ENCODE peak calls at places on chromosome 20, in six cellular contexts. One of them, this sample, is unnamed.

GRCh38 chr20:56996533-56996932 is 269.9 kb downstream of the BMP7 start:
- DNase-seq in Daoy: no peak
- DNase-seq in DND-41: no peak
- DNase-seq in C1 segment of cervical spinal cord: no peak
- DNase-seq in pancreas: no peak
- DNase-seq in activated CD4-positive, alpha-beta T cell treated with anti-CD3 and anti-CD28 coated beads, Interleukin-2, amount 10 ng/mL, durations not matched to agents 24 days and 14 days: no peak
- DNase-seq in this sample: no peak

GRCh38 chr20:53921443-53921973 is 148.9 kb downstream of the BCAS1 start:
- DNase-seq in activated CD4-positive, alpha-beta T cell treated with anti-CD3 and anti-CD28 coated beads, Interleukin-2, amount 10 ng/mL, durations not matched to agents 24 days and 14 days: no peak
- DNase-seq in Daoy: no peak
- DNase-seq in DND-41: no peak
- DNase-seq in C1 segment of cervical spinal cord: no peak
- DNase-seq in pancreas: no peak
- DNase-seq in this sample: peak

GRCh38 chr20:48958743-48959142 is 37.2 kb downstream of the ARFGEF2 start:
- DNase-seq in DND-41: no peak
- DNase-seq in C1 segment of cervical spinal cord: no peak
- DNase-seq in Daoy: no peak
- DNase-seq in activated CD4-positive, alpha-beta T cell treated with anti-CD3 and anti-CD28 coated beads, Interleukin-2, amount 10 ng/mL, durations not matched to agents 24 days and 14 days: no peak
- DNase-seq in pancreas: no peak
- DNase-seq in this sample: no peak

GRCh38 chr20:38286586-38287502 is 17.1 kb upstream of the BPI start:
- DNase-seq in DND-41: no peak
- DNase-seq in activated CD4-positive, alpha-beta T cell treated with anti-CD3 and anti-CD28 coated beads, Interleukin-2, amount 10 ng/mL, durations not matched to agents 24 days and 14 days: no peak
- DNase-seq in Daoy: peak
- DNase-seq in C1 segment of cervical spinal cord: peak
- DNase-seq in pancreas: no peak
- DNase-seq in this sample: peak

GRCh38 chr20:17822039-17822438 is 122.3 kb downstream of the BANF2 start:
- DNase-seq in Daoy: no peak
- DNase-seq in pancreas: no peak
- DNase-seq in C1 segment of cervical spinal cord: no peak
- DNase-seq in DND-41: no peak
- DNase-seq in activated CD4-positive, alpha-beta T cell treated with anti-CD3 and anti-CD28 coated beads, Interleukin-2, amount 10 ng/mL, durations not matched to agents 24 days and 14 days: no peak
- DNase-seq in this sample: peak

GRCh38 chr20:22382742-22383141 is 201.6 kb downstream of the FOXA2 start:
- DNase-seq in Daoy: no peak
- DNase-seq in pancreas: no peak
- DNase-seq in activated CD4-positive, alpha-beta T cell treated with anti-CD3 and anti-CD28 coated beads, Interleukin-2, amount 10 ng/mL, durations not matched to agents 24 days and 14 days: peak
- DNase-seq in C1 segment of cervical spinal cord: no peak
- DNase-seq in DND-41: no peak
- DNase-seq in this sample: no peak

GRCh38 chr20:24778585-24779031 is 170.5 kb upstream of the CST7 start:
- DNase-seq in C1 segment of cervical spinal cord: no peak
- DNase-seq in Daoy: no peak
- DNase-seq in activated CD4-positive, alpha-beta T cell treated with anti-CD3 and anti-CD28 coated beads, Interleukin-2, amount 10 ng/mL, durations not matched to agents 24 days and 14 days: no peak
- DNase-seq in DND-41: peak
- DNase-seq in pancreas: peak
- DNase-seq in this sample: peak

GRCh38 chr20:19275630-19276071 is 63.2 kb downstream of the SLC24A3 start:
- DNase-seq in Daoy: no peak
- DNase-seq in pancreas: peak
- DNase-seq in DND-41: no peak
- DNase-seq in activated CD4-positive, alpha-beta T cell treated with anti-CD3 and anti-CD28 coated beads, Interleukin-2, amount 10 ng/mL, durations not matched to agents 24 days and 14 days: no peak
- DNase-seq in C1 segment of cervical spinal cord: peak
- DNase-seq in this sample: no peak

GRCh38 chr20:32440758-32441078 is 82.6 kb downstream of the ASXL1 start:
- DNase-seq in DND-41: no peak
- DNase-seq in pancreas: no peak
- DNase-seq in Daoy: no peak
- DNase-seq in C1 segment of cervical spinal cord: no peak
- DNase-seq in activated CD4-positive, alpha-beta T cell treated with anti-CD3 and anti-CD28 coated beads, Interleukin-2, amount 10 ng/mL, durations not matched to agents 24 days and 14 days: no peak
- DNase-seq in this sample: no peak

GRCh38 chr20:59938696-59939051 is 1.4 kb downstream of the PPP1R3D start:
- DNase-seq in C1 segment of cervical spinal cord: no peak
- DNase-seq in pancreas: peak
- DNase-seq in DND-41: no peak
- DNase-seq in Daoy: peak
- DNase-seq in activated CD4-positive, alpha-beta T cell treated with anti-CD3 and anti-CD28 coated beads, Interleukin-2, amount 10 ng/mL, durations not matched to agents 24 days and 14 days: no peak
- DNase-seq in this sample: no peak

GRCh38 chr20:46311719-46312074 is 3.4 kb upstream of the CDH22 start:
- DNase-seq in pancreas: no peak
- DNase-seq in DND-41: no peak
- DNase-seq in C1 segment of cervical spinal cord: no peak
- DNase-seq in activated CD4-positive, alpha-beta T cell treated with anti-CD3 and anti-CD28 coated beads, Interleukin-2, amount 10 ng/mL, durations not matched to agents 24 days and 14 days: no peak
- DNase-seq in Daoy: no peak
- DNase-seq in this sample: no peak

GRCh38 chr20:37192137-37192854 is 12.9 kb upstream of the MROH8 start:
- DNase-seq in Daoy: peak
- DNase-seq in DND-41: peak
- DNase-seq in activated CD4-positive, alpha-beta T cell treated with anti-CD3 and anti-CD28 coated beads, Interleukin-2, amount 10 ng/mL, durations not matched to agents 24 days and 14 days: peak
- DNase-seq in pancreas: peak
- DNase-seq in C1 segment of cervical spinal cord: peak
- DNase-seq in this sample: peak

GRCh38 chr20:62523473-62524203 is 47.8 kb upstream of the GATA5 start:
- DNase-seq in activated CD4-positive, alpha-beta T cell treated with anti-CD3 and anti-CD28 coated beads, Interleukin-2, amount 10 ng/mL, durations not matched to agents 24 days and 14 days: peak
- DNase-seq in C1 segment of cervical spinal cord: no peak
- DNase-seq in pancreas: no peak
- DNase-seq in Daoy: peak
- DNase-seq in DND-41: peak
- DNase-seq in this sample: peak

GRCh38 chr20:41436679-41437078 is 70.1 kb upstream of the EMILIN3 start:
- DNase-seq in activated CD4-positive, alpha-beta T cell treated with anti-CD3 and anti-CD28 coated beads, Interleukin-2, amount 10 ng/mL, durations not matched to agents 24 days and 14 days: peak
- DNase-seq in pancreas: no peak
- DNase-seq in C1 segment of cervical spinal cord: no peak
- DNase-seq in DND-41: no peak
- DNase-seq in Daoy: no peak
- DNase-seq in this sample: no peak

GRCh38 chr20:25865715-25866656 is 169.3 kb upstream of the ZNF337 start:
- DNase-seq in pancreas: peak
- DNase-seq in activated CD4-positive, alpha-beta T cell treated with anti-CD3 and anti-CD28 coated beads, Interleukin-2, amount 10 ng/mL, durations not matched to agents 24 days and 14 days: peak
- DNase-seq in Daoy: peak
- DNase-seq in C1 segment of cervical spinal cord: peak
- DNase-seq in DND-41: peak
- DNase-seq in this sample: peak

GRCh38 chr20:62754122-62754990 is 41.9 kb upstream of the MRGBP start:
- DNase-seq in C1 segment of cervical spinal cord: no peak
- DNase-seq in pancreas: peak
- DNase-seq in Daoy: no peak
- DNase-seq in DND-41: no peak
- DNase-seq in activated CD4-positive, alpha-beta T cell treated with anti-CD3 and anti-CD28 coated beads, Interleukin-2, amount 10 ng/mL, durations not matched to agents 24 days and 14 days: no peak
- DNase-seq in this sample: no peak

GRCh38 chr20:19621072-19621471 is 137.0 kb upstream of the RIN2 start:
- DNase-seq in activated CD4-positive, alpha-beta T cell treated with anti-CD3 and anti-CD28 coated beads, Interleukin-2, amount 10 ng/mL, durations not matched to agents 24 days and 14 days: no peak
- DNase-seq in C1 segment of cervical spinal cord: no peak
- DNase-seq in Daoy: peak
- DNase-seq in pancreas: no peak
- DNase-seq in DND-41: no peak
- DNase-seq in this sample: no peak

GRCh38 chr20:58810116-58810878 is 40.4 kb downstream of the GNAS-AS1 start:
- DNase-seq in pancreas: no peak
- DNase-seq in C1 segment of cervical spinal cord: no peak
- DNase-seq in activated CD4-positive, alpha-beta T cell treated with anti-CD3 and anti-CD28 coated beads, Interleukin-2, amount 10 ng/mL, durations not matched to agents 24 days and 14 days: no peak
- DNase-seq in DND-41: no peak
- DNase-seq in Daoy: peak
- DNase-seq in this sample: no peak

GRCh38 chr20:63085087-63085861 is 78.5 kb upstream of the BHLHE23 start:
- DNase-seq in Daoy: no peak
- DNase-seq in activated CD4-positive, alpha-beta T cell treated with anti-CD3 and anti-CD28 coated beads, Interleukin-2, amount 10 ng/mL, durations not matched to agents 24 days and 14 days: no peak
- DNase-seq in C1 segment of cervical spinal cord: no peak
- DNase-seq in pancreas: peak
- DNase-seq in DND-41: no peak
- DNase-seq in this sample: no peak

GRCh38 chr20:53890434-53891305 is 179.7 kb downstream of the BCAS1 start:
- DNase-seq in DND-41: no peak
- DNase-seq in pancreas: no peak
- DNase-seq in C1 segment of cervical spinal cord: no peak
- DNase-seq in Daoy: peak
- DNase-seq in activated CD4-positive, alpha-beta T cell treated with anti-CD3 and anti-CD28 coated beads, Interleukin-2, amount 10 ng/mL, durations not matched to agents 24 days and 14 days: no peak
- DNase-seq in this sample: no peak

GRCh38 chr20:36543187-36544133 is 2.1 kb downstream of the MYL9 start:
- DNase-seq in C1 segment of cervical spinal cord: no peak
- DNase-seq in Daoy: peak
- DNase-seq in pancreas: peak
- DNase-seq in DND-41: no peak
- DNase-seq in activated CD4-positive, alpha-beta T cell treated with anti-CD3 and anti-CD28 coated beads, Interleukin-2, amount 10 ng/mL, durations not matched to agents 24 days and 14 days: no peak
- DNase-seq in this sample: no peak

GRCh38 chr20:58048096-58048702 is 180.3 kb downstream of the ANKRD60 start:
- DNase-seq in activated CD4-positive, alpha-beta T cell treated with anti-CD3 and anti-CD28 coated beads, Interleukin-2, amount 10 ng/mL, durations not matched to agents 24 days and 14 days: no peak
- DNase-seq in C1 segment of cervical spinal cord: no peak
- DNase-seq in DND-41: peak
- DNase-seq in Daoy: peak
- DNase-seq in pancreas: no peak
- DNase-seq in this sample: peak

GRCh38 chr20:24991897-24992419 is 593 bp downstream of the APMAP start:
- DNase-seq in activated CD4-positive, alpha-beta T cell treated with anti-CD3 and anti-CD28 coated beads, Interleukin-2, amount 10 ng/mL, durations not matched to agents 24 days and 14 days: no peak
- DNase-seq in C1 segment of cervical spinal cord: no peak
- DNase-seq in Daoy: peak
- DNase-seq in DND-41: peak
- DNase-seq in pancreas: no peak
- DNase-seq in this sample: peak

GRCh38 chr20:50395258-50395729 is 114.9 kb upstream of the PTPN1 start:
- DNase-seq in C1 segment of cervical spinal cord: peak
- DNase-seq in Daoy: peak
- DNase-seq in activated CD4-positive, alpha-beta T cell treated with anti-CD3 and anti-CD28 coated beads, Interleukin-2, amount 10 ng/mL, durations not matched to agents 24 days and 14 days: no peak
- DNase-seq in DND-41: no peak
- DNase-seq in pancreas: peak
- DNase-seq in this sample: no peak

GRCh38 chr20:19889011-19889953 is 127.9 kb upstream of the NAA20 start:
- DNase-seq in pancreas: peak
- DNase-seq in Daoy: peak
- DNase-seq in DND-41: no peak
- DNase-seq in C1 segment of cervical spinal cord: peak
- DNase-seq in activated CD4-positive, alpha-beta T cell treated with anti-CD3 and anti-CD28 coated beads, Interleukin-2, amount 10 ng/mL, durations not matched to agents 24 days and 14 days: no peak
- DNase-seq in this sample: no peak

GRCh38 chr20:5529331-5530142 is 212.8 kb upstream of the PROKR2 start:
- DNase-seq in pancreas: peak
- DNase-seq in DND-41: peak
- DNase-seq in activated CD4-positive, alpha-beta T cell treated with anti-CD3 and anti-CD28 coated beads, Interleukin-2, amount 10 ng/mL, durations not matched to agents 24 days and 14 days: peak
- DNase-seq in Daoy: peak
- DNase-seq in C1 segment of cervical spinal cord: peak
- DNase-seq in this sample: peak

GRCh38 chr20:1842281-1842680 is 52.9 kb upstream of the SIRPA start:
- DNase-seq in Daoy: peak
- DNase-seq in DND-41: no peak
- DNase-seq in C1 segment of cervical spinal cord: no peak
- DNase-seq in activated CD4-positive, alpha-beta T cell treated with anti-CD3 and anti-CD28 coated beads, Interleukin-2, amount 10 ng/mL, durations not matched to agents 24 days and 14 days: no peak
- DNase-seq in pancreas: no peak
- DNase-seq in this sample: no peak

GRCh38 chr20:21136015-21136732 is 10.3 kb downstream of the KIZ start:
- DNase-seq in C1 segment of cervical spinal cord: no peak
- DNase-seq in pancreas: no peak
- DNase-seq in DND-41: no peak
- DNase-seq in Daoy: no peak
- DNase-seq in activated CD4-positive, alpha-beta T cell treated with anti-CD3 and anti-CD28 coated beads, Interleukin-2, amount 10 ng/mL, durations not matched to agents 24 days and 14 days: no peak
- DNase-seq in this sample: no peak

GRCh38 chr20:5402903-5403531 is 86.3 kb upstream of the PROKR2 start:
- DNase-seq in pancreas: no peak
- DNase-seq in activated CD4-positive, alpha-beta T cell treated with anti-CD3 and anti-CD28 coated beads, Interleukin-2, amount 10 ng/mL, durations not matched to agents 24 days and 14 days: peak
- DNase-seq in Daoy: peak
- DNase-seq in C1 segment of cervical spinal cord: no peak
- DNase-seq in DND-41: peak
- DNase-seq in this sample: peak

GRCh38 chr20:52494244-52494643 is 302.7 kb upstream of the ZFP64 start:
- DNase-seq in Daoy: peak
- DNase-seq in pancreas: no peak
- DNase-seq in C1 segment of cervical spinal cord: no peak
- DNase-seq in DND-41: no peak
- DNase-seq in activated CD4-positive, alpha-beta T cell treated with anti-CD3 and anti-CD28 coated beads, Interleukin-2, amount 10 ng/mL, durations not matched to agents 24 days and 14 days: peak
- DNase-seq in this sample: no peak

GRCh38 chr20:61976650-61977332 is 88.9 kb downstream of the TAF4 start:
- DNase-seq in activated CD4-positive, alpha-beta T cell treated with anti-CD3 and anti-CD28 coated beads, Interleukin-2, amount 10 ng/mL, durations not matched to agents 24 days and 14 days: no peak
- DNase-seq in Daoy: no peak
- DNase-seq in pancreas: no peak
- DNase-seq in DND-41: no peak
- DNase-seq in C1 segment of cervical spinal cord: no peak
- DNase-seq in this sample: no peak

GRCh38 chr20:20450461-20451027 is 82.6 kb downstream of the INSM1 start:
- DNase-seq in Daoy: no peak
- DNase-seq in C1 segment of cervical spinal cord: peak
- DNase-seq in pancreas: no peak
- DNase-seq in activated CD4-positive, alpha-beta T cell treated with anti-CD3 and anti-CD28 coated beads, Interleukin-2, amount 10 ng/mL, durations not matched to agents 24 days and 14 days: no peak
- DNase-seq in DND-41: no peak
- DNase-seq in this sample: no peak

This sample was measured in Caco-2.